ENCODE peak calls at places on chromosome 19, in seven cellular contexts. T is aorta, F is body of pancreas, I is neuronal stem cell, U is GM23338, M is H9, J is ovary. W is an unnamed sample.

GRCh38 chr19:52941941-52942370 is 18.7 kb upstream of the ZNF888 start:
- DNase-seq in F (peak; percentile 38), J (peak; percentile 45), I (no peak), U (peak; percentile 65), M (peak; percentile 46), T (no peak), W (no peak)

GRCh38 chr19:10769533-10770491 is 51.9 kb downstream of the DNM2 start:
- DNase-seq in F (peak; percentile 71), M (no peak), U (peak; percentile 39), T (no peak), J (peak; percentile 65), I (no peak), W (no peak)

GRCh38 chr19:7783991-7784421 is 21.0 kb downstream of the CLEC4M start:
- DNase-seq in I (no peak), T (no peak), F (no peak), J (no peak), U (peak; percentile 46), M (peak; percentile 42), W (no peak)

GRCh38 chr19:48635263-48635965 is 1.8 kb downstream of the DBP start:
- DNase-seq in I (peak; percentile 58), M (peak; percentile 74), F (peak; percentile 73), U (peak; percentile 79), T (peak; percentile 78), J (peak; percentile 84), W (no peak)

GRCh38 chr19:49801966-49802661 is 11.0 kb downstream of the FUZ start:
- DNase-seq in T (peak; percentile 90), J (peak; percentile 97), U (peak; percentile 93), F (peak; percentile 71), I (peak; percentile 76), M (peak; percentile 91), W (no peak)

GRCh38 chr19:42111384-42111783 is 20.9 kb downstream of the POU2F2 start:
- DNase-seq in I (no peak), J (no peak), T (no peak), M (no peak), F (no peak), U (no peak), W (no peak)

GRCh38 chr19:42287017-42287825 is 14.7 kb upstream of the PRR19 start:
- DNase-seq in J (peak; percentile 40), F (no peak), T (peak; percentile 47), M (peak; percentile 33), I (no peak), U (no peak), W (no peak)

GRCh38 chr19:48741222-48741999 is 1.0 kb upstream of the RASIP1 start:
- DNase-seq in T (no peak), I (no peak), J (peak; percentile 40), U (peak; percentile 78), M (peak; percentile 78), F (peak; percentile 65), W (no peak)

GRCh38 chr19:21314676-21315075 is 14.5 kb downstream of the ZNF708 start:
- DNase-seq in U (no peak), F (no peak), T (no peak), M (no peak), I (no peak), J (no peak), W (no peak)

GRCh38 chr19:10113964-10114650 is 2.6 kb downstream of the P2RY11 start:
- DNase-seq in F (no peak), T (no peak), J (no peak), M (no peak), I (no peak), U (peak; percentile 46), W (no peak)

GRCh38 chr19:32233885-32234284 is 111.5 kb upstream of the ZNF507 start:
- DNase-seq in F (no peak), J (no peak), M (no peak), I (no peak), T (no peak), U (no peak), W (no peak)

GRCh38 chr19:1093811-1094553 is 1.2 kb downstream of the POLR2E start:
- DNase-seq in I (no peak), J (peak; percentile 41), M (no peak), T (no peak), U (no peak), F (no peak), W (no peak)

GRCh38 chr19:15673176-15673654 is 328 bp downstream of the CYP4F12 start:
- DNase-seq in U (no peak), T (no peak), J (no peak), F (no peak), I (no peak), M (no peak), W (no peak)

GRCh38 chr19:5447700-5448311 is 7.4 kb upstream of the ZNRF4 start:
- DNase-seq in U (no peak), M (no peak), T (no peak), J (no peak), I (no peak), F (no peak), W (no peak)

GRCh38 chr19:2532252-2533071 is 56.5 kb downstream of the GADD45B start:
- DNase-seq in U (no peak), M (no peak), J (no peak), T (no peak), F (no peak), I (no peak), W (no peak)

GRCh38 chr19:2097330-2098327 is 914 bp downstream of the IZUMO4 start:
- DNase-seq in U (peak; percentile 48), I (no peak), M (no peak), T (peak; percentile 69), J (peak; percentile 70), F (peak; percentile 61), W (no peak)

GRCh38 chr19:8609210-8610040 is 1.1 kb downstream of the ADAMTS10 start:
- DNase-seq in T (peak; percentile 90), U (peak; percentile 87), I (peak; percentile 77), J (peak; percentile 58), M (peak; percentile 82), F (no peak), W (no peak)

GRCh38 chr19:35004517-35005255 is 4.6 kb downstream of the GRAMD1A start:
- DNase-seq in I (no peak), T (no peak), F (no peak), M (no peak), U (no peak), J (no peak), W (no peak)

GRCh38 chr19:42143341-42144234 is 11.3 kb upstream of the POU2F2 start:
- DNase-seq in U (peak; percentile 87), M (peak; percentile 73), T (no peak), I (peak; percentile 64), F (no peak), J (no peak), W (no peak)

DNA sequence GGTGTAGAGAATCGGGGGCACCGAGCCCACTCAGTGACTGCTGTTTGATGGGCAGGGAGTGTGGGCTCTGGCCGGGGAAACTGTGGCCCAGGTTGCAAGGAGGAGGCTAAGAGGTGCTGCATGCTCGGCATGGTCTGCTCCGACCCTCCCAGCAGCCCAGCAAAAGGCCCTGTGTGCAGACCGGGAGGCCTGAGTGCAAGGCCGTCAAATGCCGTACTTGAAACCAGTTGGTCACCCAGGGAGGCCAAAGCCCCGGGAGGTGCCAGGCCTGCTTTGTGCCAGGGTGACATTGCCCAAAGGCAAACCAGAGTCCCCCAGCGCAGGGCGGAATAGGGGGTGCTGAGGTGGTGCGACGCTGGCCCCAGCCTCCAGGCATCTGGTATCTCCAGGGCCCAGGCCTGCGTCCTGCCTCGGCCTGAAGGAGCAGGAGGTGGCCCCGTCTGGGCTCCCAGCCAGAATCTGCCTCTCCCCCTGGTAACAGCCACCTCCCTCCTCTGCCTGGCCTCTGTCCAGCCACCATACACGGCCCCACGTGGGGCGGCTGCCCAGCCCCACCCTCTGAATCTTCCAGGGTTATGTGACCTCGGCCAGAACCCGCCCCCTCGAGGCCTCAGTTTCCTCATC is 4.0 kb downstream of the PIK3R2 start:
- DNase-seq in T (peak; percentile 88), F (peak; percentile 87), I (no peak), U (no peak), J (peak; percentile 97), M (no peak), W (no peak)
- H3K4me1 ChIP-seq in T (peaks cover 2% of the 10 kb centered on the region), F (peaks cover 61% of the 10 kb centered on the region), I (peaks cover 26% of the 10 kb centered on the region), U (peaks cover 11% of the 10 kb centered on the region), J (peaks cover 23% of the 10 kb centered on the region), M (peaks cover 2% of the 10 kb centered on the region), W (peaks cover 28% of the 10 kb centered on the region)

GRCh38 chr19:39405261-39405912 is 1.3 kb upstream of the ZFP36 start:
- DNase-seq in I (no peak), J (peak; percentile 62), F (no peak), T (no peak), U (no peak), M (no peak), W (no peak)
- H3K4me1 ChIP-seq in I (peaks cover 32% of the 10 kb centered on the region), J (peaks cover 3% of the 10 kb centered on the region), F (peaks cover 51% of the 10 kb centered on the region), T (no peaks in the 10 kb centered on the region), U (peaks cover 54% of the 10 kb centered on the region), M (peaks cover 5% of the 10 kb centered on the region), W (peaks cover 15% of the 10 kb centered on the region)

GRCh38 chr19:13001502-13002388 is 6.5 kb downstream of the NFIX start:
- DNase-seq in U (no peak), I (no peak), J (peak; percentile 92), F (no peak), M (no peak), T (peak; percentile 89), W (no peak)

GRCh38 chr19:13004273-13004672 is 9.0 kb downstream of the NFIX start:
- DNase-seq in M (no peak), T (no peak), I (no peak), F (no peak), U (no peak), J (no peak), W (no peak)

GRCh38 chr19:13001166-13001501 is 5.9 kb downstream of the NFIX start:
- DNase-seq in J (peak; percentile 47), T (no peak), M (no peak), I (no peak), F (no peak), U (no peak), W (no peak)

GRCh38 chr19:13002389-13002898 is 7.2 kb downstream of the NFIX start:
- DNase-seq in M (no peak), T (peak; percentile 78), J (no peak), I (no peak), F (no peak), U (no peak), W (no peak)

DNA sequence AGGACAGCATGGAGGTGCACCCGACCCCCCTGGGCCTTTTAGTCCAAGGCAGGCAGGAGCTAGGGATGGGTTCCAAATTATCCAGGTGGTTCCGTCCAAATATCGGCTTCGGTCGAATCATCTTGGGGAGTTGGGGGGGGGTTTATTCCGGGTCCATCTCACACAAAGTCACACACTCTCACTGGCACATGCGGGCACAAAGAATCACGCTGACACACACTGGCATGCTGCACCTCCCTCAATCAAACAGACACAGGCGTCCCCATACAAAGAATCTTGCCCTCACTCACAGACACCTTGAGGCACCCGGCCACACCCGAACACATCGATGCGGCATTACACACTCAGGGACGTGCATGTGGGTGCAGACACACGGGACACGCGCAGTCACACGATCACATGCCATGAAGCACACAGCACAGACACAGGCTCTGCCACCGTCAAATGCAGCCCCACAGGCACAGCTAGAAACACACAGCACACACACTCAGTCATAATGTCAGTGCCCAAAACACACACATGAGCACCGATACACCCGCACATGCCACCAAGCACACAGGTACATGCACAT is 7.8 kb downstream of the NFIX start:
- DNase-seq in U (no peak), M (no peak), J (no peak), T (no peak), F (no peak), I (no peak), W (no peak)
- H3K4me1 ChIP-seq in U (no peaks in the 10 kb centered on the region), M (no peaks in the 10 kb centered on the region), J (peaks cover 36% of the 10 kb centered on the region), T (peaks cover 3% of the 10 kb centered on the region), F (peaks cover 45% of the 10 kb centered on the region), I (no peaks in the 10 kb centered on the region), W (peaks cover 2% of the 10 kb centered on the region)

DNA sequence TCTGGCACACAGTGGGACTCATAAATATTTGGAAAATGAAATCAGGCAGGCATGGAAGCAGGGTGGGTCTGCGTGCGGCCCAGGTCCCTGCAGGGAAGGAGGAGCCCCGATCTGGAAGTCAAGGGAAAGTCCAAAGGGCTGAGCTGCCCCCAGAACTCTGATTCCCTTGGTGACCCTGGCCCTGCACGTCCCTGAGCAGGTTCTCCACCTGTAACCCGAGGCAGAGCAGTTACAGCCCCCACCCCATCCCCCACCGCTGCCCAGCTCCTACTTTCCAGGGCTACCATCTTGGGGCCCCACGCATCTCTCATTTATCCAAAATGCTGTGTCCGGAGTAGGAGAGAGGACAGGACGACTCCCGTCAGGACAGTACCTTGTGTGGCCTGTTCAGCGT is 2.1 kb downstream of the PLEKHF1 start:
- DNase-seq in J (no peak), T (no peak), U (no peak), M (no peak), I (no peak), F (no peak), W (no peak)
- H3K4me1 ChIP-seq in J (peaks cover 9% of the 10 kb centered on the region), T (no peaks in the 10 kb centered on the region), U (peaks cover 10% of the 10 kb centered on the region), M (peaks cover 8% of the 10 kb centered on the region), I (peaks cover 12% of the 10 kb centered on the region), F (peaks cover 87% of the 10 kb centered on the region), W (peaks cover 10% of the 10 kb centered on the region)